ENCODE peak calls at places on chromosome 7, in ten cellular contexts. A is fibroblast of lung; Z is uterus; J is tibial artery; L is small intestine; T is heart right ventricle; X is cardiac muscle cell; M is endodermal cell; I is CD4-positive, CD25-positive, alpha-beta regulatory T cell; F is psoas muscle. D is an unnamed sample. For H3K27me3, the result is how much of the 10 kb centered on the place peaks cover.

GRCh38 chr7:76073335-76073990 is 25.6 kb downstream of the MDH2 start:
- DNase-seq in A (no peak), Z (no peak), J (no peak), L (no peak), T (no peak), X (no peak), M (peak), I (no peak), F (no peak), D (no peak)

GRCh38 chr7:155391414-155391813 is 66.5 kb upstream of the EN2 start:
- DNase-seq in A (no peak), Z (no peak), J (no peak), L (no peak), T (no peak), X (no peak), M (no peak), I (no peak), F (peak), D (no peak)

GRCh38 chr7:156091515-156092080 is 279.3 kb upstream of the SHH start:
- DNase-seq in A (no peak), Z (no peak), J (no peak), L (no peak), T (no peak), X (no peak), M (no peak), I (no peak), F (no peak), D (no peak)

GRCh38 chr7:157073335-157073734 is 62.9 kb upstream of the MNX1 start:
- DNase-seq in A (no peak), Z (no peak), J (no peak), L (no peak), T (no peak), X (no peak), M (peak), I (no peak), F (no peak), D (no peak)

GRCh38 chr7:34728156-34728555 is 70.1 kb downstream of the NPSR1 start:
- DNase-seq in A (no peak), Z (no peak), J (no peak), L (no peak), T (no peak), X (no peak), M (no peak), I (no peak), F (no peak), D (no peak)

GRCh38 chr7:55056577-55057480 is 38.0 kb downstream of the EGFR start:
- DNase-seq in A (no peak), Z (no peak), J (peak), L (no peak), T (no peak), X (peak), M (no peak), I (no peak), F (peak), D (no peak)

GRCh38 chr7:129665013-129665401 is 53.5 kb downstream of the NRF1 start:
- DNase-seq in A (peak), Z (no peak), J (no peak), L (no peak), T (no peak), X (peak), M (peak), I (no peak), F (no peak), D (no peak)

GRCh38 chr7:46478046-46478445 is 557.0 kb upstream of the IGFBP3 start:
- DNase-seq in A (peak), Z (no peak), J (no peak), L (no peak), T (no peak), X (no peak), M (no peak), I (no peak), F (no peak), D (no peak)

GRCh38 chr7:108585843-108586242 is 16.2 kb downstream of the DNAJB9 start:
- DNase-seq in A (no peak), Z (no peak), J (no peak), L (no peak), T (no peak), X (no peak), M (no peak), I (no peak), F (no peak), D (no peak)

GRCh38 chr7:98321301-98321700 is 39.8 kb downstream of the BRI3 start:
- DNase-seq in A (no peak), Z (no peak), J (no peak), L (peak), T (no peak), X (no peak), M (no peak), I (no peak), F (no peak), D (no peak)

GRCh38 chr7:106289848-106290247 is 5.1 kb upstream of the NAMPT start:
- DNase-seq in A (peak), Z (no peak), J (no peak), L (no peak), T (no peak), X (no peak), M (no peak), I (no peak), F (no peak), D (no peak)
- H3K27ac ChIP-seq in A (no peak), Z (no peak), J (no peak), L (peak), T (no peak), X (no peak), M (no peak), I (no peak), F (no peak), D (no peak)

DNA sequence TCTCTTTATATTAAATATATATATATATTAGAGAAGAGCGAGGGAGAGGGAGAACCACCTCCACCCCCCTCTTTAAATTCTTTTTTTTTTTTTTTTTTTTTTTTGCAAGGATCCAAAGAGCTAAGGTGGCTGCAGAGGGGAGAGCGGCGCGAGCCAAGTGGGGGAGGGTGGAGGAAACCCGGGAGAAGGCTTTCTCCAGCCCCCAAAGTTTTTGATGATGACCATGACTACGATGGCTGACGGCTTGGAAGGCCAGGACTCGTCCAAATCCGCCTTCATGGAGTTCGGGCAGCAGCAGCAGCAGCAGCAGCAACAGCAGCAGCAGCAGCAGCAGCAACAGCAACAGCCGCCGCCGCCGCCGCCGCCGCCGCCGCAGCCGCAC is 402 bp downstream of the DLX6 start:
- DNase-seq in A (no peak), Z (no peak), J (no peak), L (no peak), T (no peak), X (no peak), M (no peak), I (peak), F (no peak), D (no peak)
- H3K27me3 ChIP-seq in A (half or more), Z (under half), J (under half), L (half or more), T (half or more), X (half or more), M (half or more), I (half or more), F (under half), D (half or more)

GRCh38 chr7:141366098-141366621 is 185.1 kb upstream of the AGK start:
- DNase-seq in A (peak), Z (no peak), J (no peak), L (no peak), T (no peak), X (no peak), M (peak), I (no peak), F (no peak), D (no peak)
- H3K27ac ChIP-seq in A (no peak), Z (peak), J (no peak), L (no peak), T (peak), X (no peak), M (peak), I (no peak), F (peak), D (peak)

GRCh38 chr7:27169658-27170493 is 4.2 kb downstream of the HOXA10 start:
- DNase-seq in A (no peak), Z (no peak), J (no peak), L (no peak), T (no peak), X (no peak), M (peak), I (no peak), F (peak), D (peak)
- H3K27me3 ChIP-seq in A (half or more), Z (under half), J (under half), L (half or more), T (half or more), X (half or more), M (half or more), I (under half), F (under half), D (half or more)

GRCh38 chr7:30764030-30764991 is 6.9 kb upstream of the MINDY4 start:
- DNase-seq in A (peak), Z (no peak), J (no peak), L (no peak), T (no peak), X (peak), M (peak), I (no peak), F (no peak), D (no peak)
- H3K27ac ChIP-seq in A (no peak), Z (peak), J (peak), L (no peak), T (peak), X (peak), M (no peak), I (no peak), F (no peak), D (peak)

GRCh38 chr7:67950321-67951083 is 953.9 kb downstream of the TYW1 start:
- DNase-seq in A (no peak), Z (no peak), J (no peak), L (no peak), T (no peak), X (peak), M (no peak), I (no peak), F (no peak), D (no peak)

GRCh38 chr7:67947651-67948050 is 951.0 kb downstream of the TYW1 start:
- DNase-seq in A (peak), Z (no peak), J (no peak), L (no peak), T (no peak), X (peak), M (no peak), I (no peak), F (no peak), D (no peak)

DNA sequence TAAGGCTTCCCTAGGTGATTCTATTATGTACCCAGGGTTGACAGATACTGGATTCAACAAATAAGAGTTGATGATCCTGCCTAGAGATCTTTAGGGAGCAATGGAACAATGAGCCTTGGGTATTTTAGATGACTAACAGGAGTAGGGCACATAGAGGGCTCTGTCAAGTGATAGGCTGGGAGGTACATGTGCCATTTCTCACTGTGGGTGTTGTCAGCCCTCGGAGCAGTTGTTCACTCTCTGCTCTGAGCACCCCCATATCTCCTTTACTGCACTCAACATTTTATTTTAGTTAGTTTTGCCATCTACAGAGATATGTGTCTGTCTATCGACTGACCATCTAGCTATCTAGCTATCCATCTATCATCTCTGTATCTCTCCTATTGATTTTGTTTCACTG is 950.6 kb downstream of the TYW1 start:
- DNase-seq in A (no peak), Z (no peak), J (no peak), L (no peak), T (no peak), X (no peak), M (no peak), I (no peak), F (no peak), D (no peak)
- H3K27me3 ChIP-seq in A (under half), Z (under half), J (under half), L (under half), T (under half), X (under half), M (under half), I (under half), F (under half), D (half or more)

D was measured in left ventricle myocardium inferior.